ENCODE peak calls at places on chromosome 19, in five cellular contexts. A, N, Q, H and B are unnamed samples.
A peak's percentile ranks its signal among the peaks of the same experiment; 100 is the strongest.

GRCh38 chr19:37855098-37855497 is 51.3 kb downstream of the WDR87 start:
- DNase-seq in H (peak; percentile 14), N (no peak), Q (peak; percentile 73), A (peak; percentile 31), B (peak; percentile 4)

GRCh38 chr19:19319725-19320361 is 466 bp downstream of the SUGP1 start:
- DNase-seq in Q (no peak), H (peak; percentile 15), A (no peak), N (no peak), B (no peak)

GRCh38 chr19:45560686-45561085 is 23.9 kb downstream of the OPA3 start:
- DNase-seq in A (no peak), Q (no peak), H (no peak), N (no peak), B (no peak)

GRCh38 chr19:1154731-1155351 is 19.2 kb downstream of the SBNO2 start:
- DNase-seq in Q (no peak), H (peak; percentile 78), A (no peak), N (no peak), B (no peak)

GRCh38 chr19:18500820-18501219 is 21.1 kb downstream of the ELL start:
- DNase-seq in Q (no peak), N (no peak), A (no peak), H (no peak), B (no peak)

GRCh38 chr19:19597809-19598306 is 20.6 kb downstream of the PBX4 start:
- DNase-seq in H (no peak), N (no peak), Q (no peak), A (no peak), B (no peak)

GRCh38 chr19:7519411-7520130 is 2.9 kb upstream of the MCOLN1 start:
- DNase-seq in H (no peak), Q (no peak), A (no peak), N (no peak), B (no peak)

GRCh38 chr19:45117167-45117594 is 24.2 kb downstream of the PPP1R37 start:
- DNase-seq in H (peak; percentile 39), A (no peak), Q (peak; percentile 92), N (peak; percentile 63), B (no peak)

GRCh38 chr19:17803264-17803896 is 8.4 kb downstream of the B3GNT3 start:
- DNase-seq in A (no peak), H (no peak), N (no peak), Q (no peak), B (no peak)

GRCh38 chr19:51066816-51067215 is 1.9 kb upstream of the KLK13 start:
- DNase-seq in Q (no peak), N (no peak), A (no peak), H (no peak), B (no peak)

GRCh38 chr19:45125975-45126493 is 33.1 kb downstream of the PPP1R37 start:
- DNase-seq in A (no peak), Q (peak; percentile 69), H (peak; percentile 85), N (peak; percentile 79), B (peak; percentile 23)

GRCh38 chr19:55258828-55259539 is at the start of gene PPP6R1:
- DNase-seq in A (peak; percentile 93), Q (peak; percentile 100), N (peak; percentile 96), H (peak; percentile 97), B (peak; percentile 68)

GRCh38 chr19:44960906-44961734 is 5.9 kb downstream of the CLPTM1 start:
- DNase-seq in Q (no peak), H (no peak), N (no peak), A (no peak), B (no peak)

GRCh38 chr19:48344892-48345291 is 18.8 kb downstream of the TMEM143 start:
- DNase-seq in Q (no peak), H (no peak), A (no peak), N (no peak), B (no peak)

GRCh38 chr19:7874080-7874856 is at the start of gene PRR36:
- DNase-seq in H (no peak), Q (peak; percentile 72), A (peak; percentile 53), N (peak; percentile 91), B (peak; percentile 58)

GRCh38 chr19:12628040-12629022 is 17.6 kb downstream of the ZNF791 start:
- DNase-seq in H (no peak), A (no peak), Q (no peak), N (no peak), B (no peak)